ENCODE peak calls at places on chromosomes 12 and 14, in six cellular contexts. J is K562, U is SK-N-SH, F is GM12878, D is HepG2, C is H1. A is an unnamed sample.

GRCh38 chr12:109169262-109169661 is 52.9 kb downstream of the ACACB start:
- DNase-seq in J (no peak), U (no peak), F (no peak), D (no peak), C (no peak), A (no peak)

GRCh38 chr12:90090929-90091651 is 382.5 kb upstream of the ATP2B1 start:
- DNase-seq in J (no peak), U (no peak), F (no peak), D (no peak), C (no peak), A (no peak)

GRCh38 chr14:81771876-81772275 is 238.2 kb upstream of the SEL1L start:
- DNase-seq in J (no peak), U (no peak), F (no peak), D (no peak), C (no peak), A (no peak)

GRCh38 chr12:2963154-2963759 is 4.1 kb downstream of the TEAD4 start:
- DNase-seq in J (no peak), U (no peak), F (no peak), D (peak; percentile 96), C (no peak), A (no peak)

GRCh38 chr12:51118706-51119105 is 35.3 kb upstream of the CSRNP2 start:
- DNase-seq in J (no peak), U (no peak), F (no peak), D (no peak), C (no peak), A (no peak)

GRCh38 chr14:76101384-76101783 is 50.3 kb upstream of the GPATCH2L start:
- DNase-seq in J (no peak), U (no peak), F (no peak), D (no peak), C (no peak), A (no peak)

GRCh38 chr14:30657606-30658163 is 35.6 kb downstream of the SCFD1 start:
- DNase-seq in J (no peak), U (no peak), F (no peak), D (peak; percentile 39), C (no peak), A (no peak)

GRCh38 chr14:77051101-77051500 is 22.6 kb upstream of the IRF2BPL start:
- DNase-seq in J (no peak), U (peak; percentile 64), F (no peak), D (no peak), C (no peak), A (no peak)

GRCh38 chr14:71908141-71908540 is 24.1 kb upstream of the RGS6 start:
- DNase-seq in J (no peak), U (no peak), F (no peak), D (no peak), C (no peak), A (no peak)

GRCh38 chr14:104786091-104786586 is 9.4 kb downstream of the AKT1 start:
- DNase-seq in J (no peak), U (no peak), F (no peak), D (no peak), C (no peak), A (peak; percentile 56)
- H3K27ac ChIP-seq in J (no peak overlapping the region), U (no peak overlapping the region), F (no peak overlapping the region), D (no peak overlapping the region), C (no peak overlapping the region), A (peak overlapping the region; percentile 89)

DNA sequence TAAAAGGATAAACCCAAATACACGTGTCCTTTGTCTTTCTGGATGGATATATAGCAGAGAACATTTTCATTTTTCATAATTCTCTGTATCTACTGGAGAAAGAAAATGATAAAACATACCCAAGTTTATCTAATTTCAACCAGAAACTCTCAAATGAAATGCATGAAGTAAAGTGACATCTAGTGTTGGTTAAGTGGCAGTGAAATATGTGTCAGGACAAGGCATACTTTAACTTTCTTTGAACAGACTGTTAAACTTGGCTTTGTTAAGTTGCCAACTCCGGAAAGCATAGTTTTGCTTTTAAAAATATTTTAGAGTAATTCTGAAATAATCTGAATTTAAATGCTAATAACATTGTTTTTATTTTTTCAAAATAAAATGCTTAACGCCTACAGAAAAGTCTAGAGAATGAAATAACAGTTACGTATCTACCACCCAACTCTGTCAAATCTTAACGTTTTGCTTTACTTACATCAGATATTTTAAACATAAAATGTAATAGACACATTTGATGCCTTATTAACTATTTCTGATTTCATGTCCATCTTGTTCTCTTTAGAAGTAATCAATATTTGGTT is 25.2 kb upstream of the NTN4 start:
- DNase-seq in J (no peak), U (peak; percentile 40), F (no peak), D (peak; percentile 36), C (no peak), A (no peak)
- TF ChIP-seq GABPA in J (no peak), U (no peak), F (no peak), D (no peak), C (no peak), A (no peak)

DNA sequence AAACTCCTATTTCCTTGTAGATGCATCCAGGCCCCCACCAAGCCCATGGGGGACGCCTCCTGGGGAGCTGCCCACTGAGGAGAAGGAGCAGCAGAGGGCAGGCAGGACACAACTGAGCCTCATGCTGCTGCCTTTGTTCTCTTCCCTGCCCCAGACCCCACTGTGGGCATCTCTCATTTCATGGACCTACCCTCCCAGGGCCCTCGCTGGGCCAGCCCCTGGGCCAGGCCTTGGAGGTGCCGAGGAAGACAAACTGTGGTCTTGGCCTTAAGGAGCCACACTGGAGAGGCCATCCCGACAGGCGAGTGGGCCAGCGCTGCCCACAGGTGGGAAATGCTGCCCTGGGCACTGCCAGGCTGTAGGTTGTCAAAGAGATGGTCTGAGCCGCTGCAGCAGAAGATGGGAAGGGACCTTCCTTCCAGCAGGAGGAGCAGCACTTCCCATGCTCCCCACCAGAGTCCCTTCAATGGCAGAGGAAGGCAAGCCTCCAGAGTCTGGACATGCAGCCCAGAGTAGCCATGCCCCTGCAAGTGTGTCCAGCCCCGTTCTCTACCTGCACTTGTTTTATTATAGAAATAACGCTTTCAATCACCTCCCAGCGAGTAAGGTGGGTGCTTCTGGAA is 147.4 kb downstream of the BCL11B start:
- DNase-seq in J (no peak), U (peak; percentile 7), F (no peak), D (no peak), C (no peak), A (no peak)
- H3K27ac ChIP-seq in J (no peak overlapping the region), U (no peak overlapping the region), F (no peak overlapping the region), D (no peak overlapping the region), C (no peak overlapping the region), A (no peak overlapping the region)

DNA sequence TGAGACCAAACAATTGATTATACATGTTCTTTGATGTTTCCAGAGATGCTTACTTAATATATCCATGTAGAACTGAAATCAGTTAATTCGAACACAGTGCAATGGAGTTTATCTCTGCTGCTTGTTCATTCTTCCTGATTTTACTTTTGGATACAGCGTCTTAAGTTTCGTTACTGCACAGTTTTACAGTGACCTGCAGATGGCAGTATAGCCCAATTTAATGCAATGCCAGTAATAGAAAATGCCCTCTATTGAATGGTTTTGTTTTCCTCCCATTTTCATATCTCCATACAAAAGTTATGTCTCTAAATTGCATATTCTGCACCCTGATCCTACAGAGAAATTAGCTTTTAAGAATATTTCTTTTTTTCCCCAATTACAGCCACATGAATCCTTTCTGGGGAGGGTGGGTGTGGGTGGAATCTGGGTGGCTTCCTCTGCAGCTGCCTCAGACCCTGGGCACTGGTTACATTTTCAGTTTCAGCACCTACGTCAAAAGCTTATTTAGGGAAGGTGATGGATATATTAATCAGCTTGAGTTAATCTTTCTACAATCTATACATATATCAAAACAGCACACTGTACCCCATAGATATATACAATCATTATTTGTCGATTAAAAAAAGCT is 101.1 kb upstream of the DCD start:
- DNase-seq in J (peak; percentile 31), U (peak; percentile 23), F (peak; percentile 5), D (peak; percentile 26), C (no peak), A (no peak)
- TF ChIP-seq GABPA in J (no peak), U (no peak), F (no peak), D (no peak), C (no peak), A (no peak)

GRCh38 chr14:54908230-54908629 is 5.6 kb upstream of the GCH1 start:
- DNase-seq in J (no peak), U (no peak), F (no peak), D (no peak), C (no peak), A (no peak)

GRCh38 chr14:54901380-54902142 is 1.1 kb downstream of the GCH1 start:
- DNase-seq in J (no peak), U (peak; percentile 48), F (no peak), D (no peak), C (no peak), A (no peak)

GRCh38 chr14:54902143-54902520 is 494 bp downstream of the GCH1 start:
- DNase-seq in J (peak; percentile 39), U (peak; percentile 70), F (no peak), D (peak; percentile 62), C (peak; percentile 27), A (peak; percentile 49)

GRCh38 chr14:54906075-54906474 is 3.4 kb upstream of the GCH1 start:
- DNase-seq in J (no peak), U (no peak), F (no peak), D (no peak), C (no peak), A (no peak)

DNA sequence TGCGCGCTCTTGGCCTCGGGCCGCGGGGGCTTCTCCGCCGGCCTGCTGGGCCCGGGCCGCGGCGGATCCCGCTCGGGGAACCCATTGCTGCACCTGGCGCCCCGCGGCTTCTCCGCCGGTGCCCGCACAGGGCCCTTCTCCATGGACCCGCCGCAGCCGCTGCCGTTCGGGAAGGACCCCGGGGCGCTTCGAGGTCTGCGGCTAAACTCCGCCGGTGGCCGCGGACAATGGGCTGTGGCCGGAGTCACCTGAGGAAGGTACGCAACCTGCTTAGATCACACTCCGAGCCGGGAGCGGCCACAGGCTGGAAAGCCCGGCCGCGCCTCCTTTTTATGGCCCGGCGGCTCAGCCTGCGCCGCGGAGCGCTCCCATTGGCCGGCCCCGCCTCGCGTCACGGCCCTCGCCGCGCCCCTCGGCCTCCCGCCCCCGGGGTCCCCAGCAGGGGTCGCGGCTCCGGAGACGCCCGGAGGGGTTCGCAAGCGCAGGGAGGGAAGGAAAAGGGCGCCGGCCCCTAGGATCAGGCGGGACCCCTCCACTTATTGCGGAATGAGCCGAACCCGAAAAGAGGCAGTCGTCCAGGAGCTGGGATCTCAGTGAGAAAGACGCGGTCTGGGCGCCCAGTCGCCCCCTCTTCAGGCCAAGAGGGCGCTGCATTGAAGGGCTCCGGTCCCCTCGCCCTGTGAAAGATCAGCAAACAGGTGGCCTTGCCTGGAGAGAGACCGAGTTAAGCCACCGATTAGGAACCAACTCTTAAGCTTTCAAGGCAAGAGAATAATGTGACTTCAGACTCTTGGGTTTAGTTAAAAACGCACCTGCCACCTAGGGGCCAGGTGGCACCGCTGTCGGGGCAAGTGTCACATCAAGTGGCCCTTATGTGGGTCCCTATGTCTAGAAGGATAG is at the start of gene GCH1:
- DNase-seq in J (peak; percentile 91), U (peak; percentile 96), F (no peak), D (peak; percentile 72), C (peak; percentile 25), A (peak; percentile 17)
- H3K27ac ChIP-seq in J (peak within 1 kb of the TSS; percentile 59), U (peak within 1 kb of the TSS; percentile 11), F (peak within 1 kb of the TSS; percentile 76), D (peak within 1 kb of the TSS; percentile 92), C (no peak within 1 kb of the TSS), A (no peak within 1 kb of the TSS)